ENCODE peak calls at places on chromosomes 5 and 9, in five cellular contexts. O, U, L, R and Q are unnamed samples.
A peak's percentile ranks its signal among the peaks of the same experiment; 100 is the strongest.

GRCh38 chr5:6393596-6394194 is 15.3 kb upstream of the MED10 start:
- DNase-seq in O (no peak), U (no peak), L (no peak), R (no peak), Q (peak; percentile 41)

GRCh38 chr9:111969061-111969460 is 72.4 kb downstream of the UGCG start:
- DNase-seq in O (no peak), U (no peak), L (no peak), R (no peak), Q (no peak)

GRCh38 chr9:92294297-92294676 is 790 bp upstream of the IARS1 start:
- DNase-seq in O (no peak), U (no peak), L (no peak), R (peak; percentile 19), Q (no peak)

GRCh38 chr5:60844429-60844890 is 391 bp upstream of the ELOVL7 start:
- DNase-seq in O (no peak), U (peak; percentile 42), L (peak; percentile 16), R (no peak), Q (no peak)

GRCh38 chr5:57405984-57406383 is 76.6 kb downstream of the ACTBL2 start:
- DNase-seq in O (no peak), U (no peak), L (peak; percentile 36), R (no peak), Q (no peak)

GRCh38 chr9:33785914-33786313 is 9.4 kb upstream of the PRSS3 start:
- DNase-seq in O (no peak), U (no peak), L (no peak), R (no peak), Q (no peak)

GRCh38 chr5:7478459-7478858 is 82.5 kb downstream of the ADCY2 start:
- DNase-seq in O (no peak), U (no peak), L (no peak), R (no peak), Q (no peak)

GRCh38 chr5:61275841-61276240 is 56.2 kb upstream of the ZSWIM6 start:
- DNase-seq in O (no peak), U (no peak), L (peak; percentile 52), R (no peak), Q (peak; percentile 58)

GRCh38 chr5:34998058-34998789 is 49.5 kb downstream of the AGXT2 start:
- DNase-seq in O (no peak), U (no peak), L (peak; percentile 53), R (no peak), Q (peak; percentile 11)

GRCh38 chr5:134595458-134595838 is 37.2 kb downstream of the SAR1B start:
- DNase-seq in O (no peak), U (no peak), L (no peak), R (no peak), Q (no peak)

GRCh38 chr5:38922199-38922598 is 76.4 kb downstream of the OSMR start:
- DNase-seq in O (no peak), U (peak; percentile 62), L (peak; percentile 26), R (peak; percentile 51), Q (peak; percentile 73)

GRCh38 chr5:179777909-179778308 is 15.9 kb upstream of the LTC4S start:
- DNase-seq in O (no peak), U (no peak), L (no peak), R (no peak), Q (no peak)

GRCh38 chr9:121359358-121360294 is 10.4 kb downstream of the STOM start:
- DNase-seq in O (no peak), U (no peak), L (peak; percentile 52), R (no peak), Q (no peak)

GRCh38 chr9:115262952-115263351 is 145.0 kb upstream of the TNC start:
- DNase-seq in O (no peak), U (peak; percentile 73), L (peak; percentile 42), R (no peak), Q (peak; percentile 65)

GRCh38 chr5:158884827-158885512 is 214.7 kb downstream of the EBF1 start:
- DNase-seq in O (no peak), U (no peak), L (no peak), R (no peak), Q (no peak)

GRCh38 chr5:122202952-122203351 is 73.6 kb downstream of the ZNF474 start:
- DNase-seq in O (no peak), U (no peak), L (peak; percentile 72), R (no peak), Q (no peak)

GRCh38 chr9:129685220-129685932 is 19.9 kb downstream of the PRRX2 start:
- DNase-seq in O (no peak), U (peak; percentile 87), L (peak; percentile 41), R (no peak), Q (peak; percentile 92)

GRCh38 chr5:57034517-57034916 is 82.6 kb upstream of the MIER3 start:
- DNase-seq in O (no peak), U (peak; percentile 73), L (no peak), R (no peak), Q (no peak)

DNA sequence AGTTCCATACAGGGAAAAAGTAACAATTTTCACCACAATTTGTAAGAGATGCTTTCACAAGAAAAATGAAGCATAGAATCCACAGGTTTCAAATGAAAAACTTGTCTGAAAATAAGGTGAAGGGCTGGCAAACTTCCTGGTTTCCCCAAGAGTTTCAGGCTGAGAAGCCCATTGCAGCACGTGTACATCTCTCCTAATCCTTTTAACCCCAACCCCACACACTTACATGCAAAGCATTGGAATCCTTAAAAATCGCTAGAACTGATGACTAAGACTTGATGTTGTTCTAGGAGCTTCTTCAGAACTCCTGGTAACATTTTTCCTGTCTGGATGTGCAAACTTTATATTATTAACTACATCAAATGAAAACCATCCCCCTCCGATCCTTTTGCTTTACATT is 317.8 kb upstream of the RGMB start:
- DNase-seq in O (no peak), U (no peak), L (peak; percentile 69), R (no peak), Q (peak; percentile 10)
- TF ChIP-seq EZH2 in O (no peak), U (no peak), L (no peak), R (no peak), Q (no peak)

DNA sequence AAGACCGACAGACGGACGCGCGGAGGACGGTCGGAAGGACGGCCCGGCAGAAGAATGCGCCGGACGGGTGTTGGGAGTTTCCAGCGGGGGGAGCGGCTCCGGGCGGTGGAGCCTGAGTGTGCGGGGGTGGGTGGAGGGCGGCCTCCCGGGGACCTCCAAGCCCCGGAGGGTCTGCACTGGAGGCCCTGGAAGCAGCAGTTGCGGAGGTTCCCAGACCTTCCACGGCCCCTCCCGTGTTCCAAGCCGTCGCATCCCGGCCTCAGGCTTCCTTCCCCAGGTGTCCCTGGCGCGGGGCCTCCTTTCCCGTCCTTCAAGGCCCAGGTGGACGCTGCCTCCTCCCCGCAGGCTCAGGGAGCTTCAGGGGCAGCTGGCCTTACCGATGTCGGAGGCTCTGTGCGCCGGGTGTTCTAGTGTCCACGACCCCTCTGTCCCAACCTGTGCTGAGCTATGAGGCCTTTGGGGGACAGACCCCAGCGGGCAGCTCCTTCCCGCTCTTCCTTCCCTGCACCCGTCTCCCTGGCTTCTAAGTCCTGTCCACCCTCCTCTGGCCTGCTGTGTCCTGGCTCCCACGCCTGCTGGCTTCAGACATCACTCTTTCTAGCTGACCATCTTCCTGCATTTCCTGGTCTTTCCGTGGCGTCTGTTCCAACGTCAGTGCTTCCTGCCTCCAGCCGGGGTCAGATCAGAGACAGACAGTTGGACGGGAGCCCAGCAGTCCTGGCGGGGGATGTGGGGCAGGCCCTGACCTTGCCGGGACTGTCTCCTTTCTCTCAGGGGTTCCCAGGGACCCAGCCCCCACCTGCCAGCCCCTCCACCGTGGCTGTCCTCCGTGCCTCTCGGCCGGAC is 5.6 kb downstream of the NRARP start:
- DNase-seq in O (no peak), U (no peak), L (peak; percentile 33), R (no peak), Q (no peak)
- TF ChIP-seq EZH2 in O (peak; percentile 31), U (no peak), L (peak; percentile 58), R (no peak), Q (no peak)

GRCh38 chr9:36987891-36988290 is 46.2 kb downstream of the PAX5 start:
- DNase-seq in O (no peak), U (no peak), L (peak; percentile 15), R (no peak), Q (peak; percentile 49)

GRCh38 chr9:36985061-36985768 is 48.9 kb downstream of the PAX5 start:
- DNase-seq in O (no peak), U (no peak), L (no peak), R (no peak), Q (no peak)

GRCh38 chr9:36987409-36987808 is 46.7 kb downstream of the PAX5 start:
- DNase-seq in O (no peak), U (no peak), L (no peak), R (no peak), Q (no peak)

GRCh38 chr9:36986548-36987408 is 47.3 kb downstream of the PAX5 start:
- DNase-seq in O (no peak), U (no peak), L (no peak), R (no peak), Q (no peak)

DNA sequence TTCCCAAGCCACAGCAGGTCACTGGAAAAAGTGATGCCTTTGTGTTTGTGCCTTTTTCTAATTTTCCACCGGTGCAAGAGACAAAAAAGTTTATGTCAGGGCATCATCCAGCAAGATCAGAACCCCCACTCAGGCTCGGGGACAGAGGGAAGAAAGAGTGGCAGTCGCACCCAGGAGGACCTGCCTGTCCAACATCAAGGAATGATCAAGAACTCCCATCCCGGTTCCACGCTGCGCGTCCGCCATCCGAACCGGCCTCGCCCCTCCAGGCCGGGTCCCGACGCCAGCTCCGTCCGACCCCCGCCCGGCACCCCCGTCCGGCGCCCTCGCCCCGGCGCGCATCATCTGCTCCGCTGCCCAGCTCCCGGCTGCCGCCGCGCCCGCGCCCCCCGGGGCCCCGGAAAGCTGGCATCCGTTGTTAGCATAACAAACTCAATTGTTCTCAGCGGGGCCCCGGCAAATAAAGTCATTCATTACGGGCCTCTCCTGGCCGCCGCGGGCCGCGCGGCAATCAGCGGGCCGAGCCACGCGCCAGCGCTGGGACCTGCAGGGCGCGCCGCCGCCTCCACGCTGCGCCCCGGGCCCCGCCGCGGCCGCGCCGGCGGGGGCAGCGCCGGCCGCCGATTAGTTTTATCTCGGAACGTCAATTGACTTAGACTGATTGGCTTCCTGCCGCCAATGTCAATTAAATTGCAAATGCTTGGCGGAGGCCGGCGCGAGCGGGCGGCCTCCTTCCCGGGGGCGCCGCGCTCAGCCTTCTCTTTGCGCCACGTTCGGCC is 48.1 kb downstream of the PAX5 start:
- DNase-seq in O (no peak), U (no peak), L (no peak), R (no peak), Q (no peak)
- TF ChIP-seq EZH2 in O (peak; percentile 5), U (no peak), L (peak; percentile 80), R (no peak), Q (no peak)

GRCh38 chr5:172866802-172867748 is 33.0 kb downstream of the ERGIC1 start:
- DNase-seq in O (no peak), U (no peak), L (no peak), R (no peak), Q (no peak)
- TF ChIP-seq EZH2 in O (no peak), U (no peak), L (no peak), R (no peak), Q (no peak)

DNA sequence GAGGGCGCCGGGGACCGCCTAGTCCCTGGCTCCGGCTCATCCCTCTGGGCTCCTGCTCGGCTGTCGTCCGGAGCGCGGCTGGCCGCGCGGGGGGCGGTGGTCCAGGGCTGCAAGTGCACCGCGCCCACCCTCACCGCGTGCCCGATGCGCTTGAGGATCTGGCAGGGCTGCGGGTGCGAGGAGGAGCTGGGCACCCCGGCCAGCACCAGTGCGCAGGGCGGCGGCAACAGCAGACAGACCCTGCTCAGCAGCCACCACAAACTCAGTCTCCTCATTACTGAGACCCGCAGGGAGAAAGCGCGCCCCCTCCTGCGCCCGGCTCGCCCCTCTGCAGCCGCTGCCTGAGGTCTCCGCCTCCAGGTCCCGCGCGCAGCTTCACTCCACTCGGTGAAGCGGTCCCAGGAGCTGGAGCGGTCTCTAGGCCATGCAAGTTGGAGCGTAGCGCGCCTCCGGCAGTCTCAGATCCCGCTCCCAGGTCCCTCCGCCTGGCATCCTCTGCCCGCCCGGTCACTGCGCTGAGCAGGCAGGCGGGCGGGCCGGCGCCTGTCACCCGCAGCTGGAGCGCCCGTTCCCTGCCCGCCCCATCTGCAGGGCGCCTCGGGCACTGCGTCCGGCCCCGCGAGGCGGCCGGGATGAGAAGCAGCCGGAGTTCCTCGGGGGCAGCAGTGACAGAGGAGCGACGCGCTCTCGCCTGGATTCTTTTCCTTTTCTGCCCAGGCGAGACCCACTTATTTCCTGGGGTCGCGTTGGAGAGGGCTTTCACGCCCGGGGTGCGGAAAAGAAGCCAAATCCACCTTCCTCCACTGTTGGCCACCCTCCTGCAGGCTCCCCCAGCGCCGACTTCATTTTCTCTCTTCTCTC is 512 bp downstream of the GRIN3A start:
- DNase-seq in O (no peak), U (no peak), L (no peak), R (no peak), Q (no peak)
- TF ChIP-seq EZH2 in O (peak; percentile 79), U (no peak), L (no peak), R (no peak), Q (no peak)